ENCODE peak calls at places on chromosomes 6 and 20, in eight cellular contexts. One of them, this sample, is unnamed.

GRCh38 chr6:112842338-112842700 is 495.2 kb downstream of the RFPL4B start:
- DNase-seq in right cardiac atrium: no peak
- DNase-seq in HS-5: no peak
- DNase-seq in NCI-H1436 treated with DMSO at 0.1 percent for 48 hours: no peak
- DNase-seq in HuH-7.5: no peak
- DNase-seq in activated CD4-positive, alpha-beta T cell treated with anti-CD3 and anti-CD28 coated beads, Interleukin-2, amount 10 ng/mL, durations not matched to agents 7 days and 5 days: no peak
- DNase-seq in Peyer's patch: no peak
- DNase-seq in D721Med: no peak
- DNase-seq in this sample: no peak

GRCh38 chr6:135030532-135031178 is 24.0 kb downstream of the HBS1L start:
- DNase-seq in D721Med: no peak
- DNase-seq in right cardiac atrium: no peak
- DNase-seq in Peyer's patch: no peak
- DNase-seq in activated CD4-positive, alpha-beta T cell treated with anti-CD3 and anti-CD28 coated beads, Interleukin-2, amount 10 ng/mL, durations not matched to agents 7 days and 5 days: no peak
- DNase-seq in HS-5: no peak
- DNase-seq in HuH-7.5: no peak
- DNase-seq in NCI-H1436 treated with DMSO at 0.1 percent for 48 hours: no peak
- DNase-seq in this sample: no peak

GRCh38 chr6:105432797-105433196 is 29.9 kb upstream of the PREP start:
- DNase-seq in HS-5: peak
- DNase-seq in activated CD4-positive, alpha-beta T cell treated with anti-CD3 and anti-CD28 coated beads, Interleukin-2, amount 10 ng/mL, durations not matched to agents 7 days and 5 days: no peak
- DNase-seq in HuH-7.5: no peak
- DNase-seq in D721Med: no peak
- DNase-seq in NCI-H1436 treated with DMSO at 0.1 percent for 48 hours: no peak
- DNase-seq in right cardiac atrium: no peak
- DNase-seq in Peyer's patch: no peak
- DNase-seq in this sample: no peak

GRCh38 chr6:163520956-163521355 is 106.4 kb downstream of the QKI start:
- DNase-seq in Peyer's patch: no peak
- DNase-seq in activated CD4-positive, alpha-beta T cell treated with anti-CD3 and anti-CD28 coated beads, Interleukin-2, amount 10 ng/mL, durations not matched to agents 7 days and 5 days: no peak
- DNase-seq in right cardiac atrium: no peak
- DNase-seq in NCI-H1436 treated with DMSO at 0.1 percent for 48 hours: no peak
- DNase-seq in HS-5: no peak
- DNase-seq in D721Med: no peak
- DNase-seq in HuH-7.5: no peak
- DNase-seq in this sample: no peak

GRCh38 chr20:11624704-11625103 is 293.0 kb upstream of the BTBD3 start:
- DNase-seq in D721Med: no peak
- DNase-seq in right cardiac atrium: no peak
- DNase-seq in Peyer's patch: no peak
- DNase-seq in NCI-H1436 treated with DMSO at 0.1 percent for 48 hours: no peak
- DNase-seq in HuH-7.5: no peak
- DNase-seq in activated CD4-positive, alpha-beta T cell treated with anti-CD3 and anti-CD28 coated beads, Interleukin-2, amount 10 ng/mL, durations not matched to agents 7 days and 5 days: no peak
- DNase-seq in HS-5: no peak
- DNase-seq in this sample: no peak

GRCh38 chr6:52394251-52394666 is 25.9 kb upstream of the EFHC1 start:
- DNase-seq in right cardiac atrium: no peak
- DNase-seq in HuH-7.5: no peak
- DNase-seq in D721Med: no peak
- DNase-seq in Peyer's patch: no peak
- DNase-seq in NCI-H1436 treated with DMSO at 0.1 percent for 48 hours: no peak
- DNase-seq in activated CD4-positive, alpha-beta T cell treated with anti-CD3 and anti-CD28 coated beads, Interleukin-2, amount 10 ng/mL, durations not matched to agents 7 days and 5 days: peak
- DNase-seq in HS-5: no peak
- DNase-seq in this sample: no peak

GRCh38 chr6:111871725-111872520 is 1.3 kb downstream of the FYN start:
- DNase-seq in HuH-7.5: peak
- DNase-seq in HS-5: peak
- DNase-seq in right cardiac atrium: peak
- DNase-seq in NCI-H1436 treated with DMSO at 0.1 percent for 48 hours: no peak
- DNase-seq in activated CD4-positive, alpha-beta T cell treated with anti-CD3 and anti-CD28 coated beads, Interleukin-2, amount 10 ng/mL, durations not matched to agents 7 days and 5 days: peak
- DNase-seq in Peyer's patch: no peak
- DNase-seq in D721Med: no peak
- DNase-seq in this sample: peak

GRCh38 chr20:3472105-3472504 is 1.3 kb downstream of the ATRN start:
- DNase-seq in NCI-H1436 treated with DMSO at 0.1 percent for 48 hours: no peak
- DNase-seq in D721Med: no peak
- DNase-seq in HS-5: no peak
- DNase-seq in activated CD4-positive, alpha-beta T cell treated with anti-CD3 and anti-CD28 coated beads, Interleukin-2, amount 10 ng/mL, durations not matched to agents 7 days and 5 days: no peak
- DNase-seq in HuH-7.5: peak
- DNase-seq in right cardiac atrium: no peak
- DNase-seq in Peyer's patch: no peak
- DNase-seq in this sample: no peak

GRCh38 chr20:54624701-54625472 is 149.5 kb downstream of the DOK5 start:
- DNase-seq in HuH-7.5: no peak
- DNase-seq in NCI-H1436 treated with DMSO at 0.1 percent for 48 hours: no peak
- DNase-seq in activated CD4-positive, alpha-beta T cell treated with anti-CD3 and anti-CD28 coated beads, Interleukin-2, amount 10 ng/mL, durations not matched to agents 7 days and 5 days: no peak
- DNase-seq in HS-5: no peak
- DNase-seq in right cardiac atrium: no peak
- DNase-seq in Peyer's patch: no peak
- DNase-seq in D721Med: no peak
- DNase-seq in this sample: no peak

GRCh38 chr20:15942130-15942529 is 631.1 kb downstream of the KIF16B start:
- DNase-seq in NCI-H1436 treated with DMSO at 0.1 percent for 48 hours: no peak
- DNase-seq in right cardiac atrium: no peak
- DNase-seq in HS-5: peak
- DNase-seq in HuH-7.5: no peak
- DNase-seq in D721Med: no peak
- DNase-seq in activated CD4-positive, alpha-beta T cell treated with anti-CD3 and anti-CD28 coated beads, Interleukin-2, amount 10 ng/mL, durations not matched to agents 7 days and 5 days: no peak
- DNase-seq in Peyer's patch: no peak
- DNase-seq in this sample: no peak

GRCh38 chr6:46014511-46015118 is 1.0 kb downstream of the CLIC5 start:
- DNase-seq in activated CD4-positive, alpha-beta T cell treated with anti-CD3 and anti-CD28 coated beads, Interleukin-2, amount 10 ng/mL, durations not matched to agents 7 days and 5 days: no peak
- DNase-seq in Peyer's patch: peak
- DNase-seq in D721Med: no peak
- DNase-seq in HS-5: no peak
- DNase-seq in right cardiac atrium: peak
- DNase-seq in HuH-7.5: no peak
- DNase-seq in NCI-H1436 treated with DMSO at 0.1 percent for 48 hours: no peak
- DNase-seq in this sample: peak

GRCh38 chr20:10218536-10219451 is at the start of gene SNAP25:
- DNase-seq in NCI-H1436 treated with DMSO at 0.1 percent for 48 hours: peak
- DNase-seq in HS-5: peak
- DNase-seq in Peyer's patch: no peak
- DNase-seq in HuH-7.5: peak
- DNase-seq in right cardiac atrium: peak
- DNase-seq in activated CD4-positive, alpha-beta T cell treated with anti-CD3 and anti-CD28 coated beads, Interleukin-2, amount 10 ng/mL, durations not matched to agents 7 days and 5 days: peak
- DNase-seq in D721Med: no peak
- DNase-seq in this sample: peak

GRCh38 chr20:2283706-2284423 is 11.9 kb upstream of the TGM3 start:
- DNase-seq in right cardiac atrium: no peak
- DNase-seq in Peyer's patch: no peak
- DNase-seq in HuH-7.5: no peak
- DNase-seq in D721Med: no peak
- DNase-seq in activated CD4-positive, alpha-beta T cell treated with anti-CD3 and anti-CD28 coated beads, Interleukin-2, amount 10 ng/mL, durations not matched to agents 7 days and 5 days: no peak
- DNase-seq in NCI-H1436 treated with DMSO at 0.1 percent for 48 hours: no peak
- DNase-seq in HS-5: no peak
- DNase-seq in this sample: no peak

GRCh38 chr6:148760568-148761531 is 14.0 kb downstream of the UST start:
- DNase-seq in D721Med: no peak
- DNase-seq in NCI-H1436 treated with DMSO at 0.1 percent for 48 hours: no peak
- DNase-seq in right cardiac atrium: peak
- DNase-seq in HS-5: peak
- DNase-seq in HuH-7.5: no peak
- DNase-seq in Peyer's patch: peak
- DNase-seq in activated CD4-positive, alpha-beta T cell treated with anti-CD3 and anti-CD28 coated beads, Interleukin-2, amount 10 ng/mL, durations not matched to agents 7 days and 5 days: peak
- DNase-seq in this sample: no peak

GRCh38 chr6:145428656-145429173 is 306.6 kb downstream of the EPM2A start:
- DNase-seq in HuH-7.5: no peak
- DNase-seq in activated CD4-positive, alpha-beta T cell treated with anti-CD3 and anti-CD28 coated beads, Interleukin-2, amount 10 ng/mL, durations not matched to agents 7 days and 5 days: no peak
- DNase-seq in Peyer's patch: no peak
- DNase-seq in HS-5: no peak
- DNase-seq in NCI-H1436 treated with DMSO at 0.1 percent for 48 hours: no peak
- DNase-seq in D721Med: no peak
- DNase-seq in right cardiac atrium: no peak
- DNase-seq in this sample: no peak

GRCh38 chr20:57408536-57409233 is 17.5 kb downstream of the RBM38 start:
- DNase-seq in activated CD4-positive, alpha-beta T cell treated with anti-CD3 and anti-CD28 coated beads, Interleukin-2, amount 10 ng/mL, durations not matched to agents 7 days and 5 days: no peak
- DNase-seq in D721Med: no peak
- DNase-seq in HS-5: no peak
- DNase-seq in NCI-H1436 treated with DMSO at 0.1 percent for 48 hours: no peak
- DNase-seq in right cardiac atrium: peak
- DNase-seq in HuH-7.5: no peak
- DNase-seq in Peyer's patch: no peak
- DNase-seq in this sample: no peak

GRCh38 chr6:38552136-38552535 is 87.6 kb downstream of the BTBD9 start:
- DNase-seq in right cardiac atrium: no peak
- DNase-seq in NCI-H1436 treated with DMSO at 0.1 percent for 48 hours: no peak
- DNase-seq in HS-5: no peak
- DNase-seq in Peyer's patch: no peak
- DNase-seq in activated CD4-positive, alpha-beta T cell treated with anti-CD3 and anti-CD28 coated beads, Interleukin-2, amount 10 ng/mL, durations not matched to agents 7 days and 5 days: no peak
- DNase-seq in D721Med: no peak
- DNase-seq in HuH-7.5: no peak
- DNase-seq in this sample: no peak

GRCh38 chr20:4260102-4260501 is 244.7 kb upstream of the RNF24 start:
- DNase-seq in NCI-H1436 treated with DMSO at 0.1 percent for 48 hours: no peak
- DNase-seq in right cardiac atrium: no peak
- DNase-seq in activated CD4-positive, alpha-beta T cell treated with anti-CD3 and anti-CD28 coated beads, Interleukin-2, amount 10 ng/mL, durations not matched to agents 7 days and 5 days: no peak
- DNase-seq in Peyer's patch: no peak
- DNase-seq in D721Med: no peak
- DNase-seq in HuH-7.5: no peak
- DNase-seq in HS-5: no peak
- DNase-seq in this sample: no peak

GRCh38 chr6:26233608-26234420 is 131.2 kb upstream of the BTN3A2 start:
- DNase-seq in HS-5: no peak
- DNase-seq in activated CD4-positive, alpha-beta T cell treated with anti-CD3 and anti-CD28 coated beads, Interleukin-2, amount 10 ng/mL, durations not matched to agents 7 days and 5 days: peak
- DNase-seq in NCI-H1436 treated with DMSO at 0.1 percent for 48 hours: no peak
- DNase-seq in D721Med: no peak
- DNase-seq in Peyer's patch: peak
- DNase-seq in right cardiac atrium: peak
- DNase-seq in HuH-7.5: no peak
- DNase-seq in this sample: no peak

GRCh38 chr6:133230022-133230421 is 11.1 kb upstream of the EYA4 start:
- DNase-seq in HS-5: no peak
- DNase-seq in activated CD4-positive, alpha-beta T cell treated with anti-CD3 and anti-CD28 coated beads, Interleukin-2, amount 10 ng/mL, durations not matched to agents 7 days and 5 days: no peak
- DNase-seq in D721Med: no peak
- DNase-seq in HuH-7.5: no peak
- DNase-seq in Peyer's patch: no peak
- DNase-seq in NCI-H1436 treated with DMSO at 0.1 percent for 48 hours: no peak
- DNase-seq in right cardiac atrium: no peak
- DNase-seq in this sample: no peak

GRCh38 chr6:33983721-33984465 is 162.0 kb downstream of the GRM4 start:
- DNase-seq in HS-5: no peak
- DNase-seq in activated CD4-positive, alpha-beta T cell treated with anti-CD3 and anti-CD28 coated beads, Interleukin-2, amount 10 ng/mL, durations not matched to agents 7 days and 5 days: no peak
- DNase-seq in D721Med: no peak
- DNase-seq in right cardiac atrium: no peak
- DNase-seq in Peyer's patch: peak
- DNase-seq in NCI-H1436 treated with DMSO at 0.1 percent for 48 hours: no peak
- DNase-seq in HuH-7.5: no peak
- DNase-seq in this sample: no peak

GRCh38 chr6:75755704-75756103 is 6.7 kb downstream of the MYO6 start:
- DNase-seq in Peyer's patch: no peak
- DNase-seq in NCI-H1436 treated with DMSO at 0.1 percent for 48 hours: no peak
- DNase-seq in HuH-7.5: no peak
- DNase-seq in D721Med: no peak
- DNase-seq in HS-5: no peak
- DNase-seq in right cardiac atrium: no peak
- DNase-seq in activated CD4-positive, alpha-beta T cell treated with anti-CD3 and anti-CD28 coated beads, Interleukin-2, amount 10 ng/mL, durations not matched to agents 7 days and 5 days: no peak
- DNase-seq in this sample: no peak

GRCh38 chr6:161223646-161224045 is 50.2 kb downstream of the AGPAT4 start:
- DNase-seq in HuH-7.5: no peak
- DNase-seq in D721Med: no peak
- DNase-seq in Peyer's patch: no peak
- DNase-seq in HS-5: no peak
- DNase-seq in activated CD4-positive, alpha-beta T cell treated with anti-CD3 and anti-CD28 coated beads, Interleukin-2, amount 10 ng/mL, durations not matched to agents 7 days and 5 days: no peak
- DNase-seq in right cardiac atrium: no peak
- DNase-seq in NCI-H1436 treated with DMSO at 0.1 percent for 48 hours: no peak
- DNase-seq in this sample: no peak

GRCh38 chr20:32609371-32609773 is 24.2 kb upstream of the NOL4L start:
- DNase-seq in Peyer's patch: no peak
- DNase-seq in D721Med: no peak
- DNase-seq in HuH-7.5: no peak
- DNase-seq in HS-5: no peak
- DNase-seq in right cardiac atrium: peak
- DNase-seq in NCI-H1436 treated with DMSO at 0.1 percent for 48 hours: no peak
- DNase-seq in activated CD4-positive, alpha-beta T cell treated with anti-CD3 and anti-CD28 coated beads, Interleukin-2, amount 10 ng/mL, durations not matched to agents 7 days and 5 days: no peak
- DNase-seq in this sample: no peak

GRCh38 chr20:49282584-49283171 is 4.8 kb upstream of the ZNFX1 start:
- DNase-seq in activated CD4-positive, alpha-beta T cell treated with anti-CD3 and anti-CD28 coated beads, Interleukin-2, amount 10 ng/mL, durations not matched to agents 7 days and 5 days: no peak
- DNase-seq in HuH-7.5: no peak
- DNase-seq in Peyer's patch: no peak
- DNase-seq in NCI-H1436 treated with DMSO at 0.1 percent for 48 hours: no peak
- DNase-seq in D721Med: no peak
- DNase-seq in HS-5: no peak
- DNase-seq in right cardiac atrium: no peak
- DNase-seq in this sample: no peak

GRCh38 chr6:161410736-161411135 is 136.9 kb upstream of the AGPAT4 start:
- DNase-seq in D721Med: no peak
- DNase-seq in NCI-H1436 treated with DMSO at 0.1 percent for 48 hours: no peak
- DNase-seq in right cardiac atrium: no peak
- DNase-seq in HS-5: no peak
- DNase-seq in Peyer's patch: no peak
- DNase-seq in HuH-7.5: no peak
- DNase-seq in activated CD4-positive, alpha-beta T cell treated with anti-CD3 and anti-CD28 coated beads, Interleukin-2, amount 10 ng/mL, durations not matched to agents 7 days and 5 days: no peak
- DNase-seq in this sample: no peak

GRCh38 chr6:35601331-35602132 is 87.2 kb downstream of the FKBP5 start:
- DNase-seq in Peyer's patch: peak
- DNase-seq in D721Med: no peak
- DNase-seq in HuH-7.5: no peak
- DNase-seq in right cardiac atrium: no peak
- DNase-seq in activated CD4-positive, alpha-beta T cell treated with anti-CD3 and anti-CD28 coated beads, Interleukin-2, amount 10 ng/mL, durations not matched to agents 7 days and 5 days: peak
- DNase-seq in NCI-H1436 treated with DMSO at 0.1 percent for 48 hours: no peak
- DNase-seq in HS-5: no peak
- DNase-seq in this sample: peak

GRCh38 chr20:944148-944547 is 28.0 kb upstream of the ANGPT4 start:
- DNase-seq in right cardiac atrium: no peak
- DNase-seq in D721Med: no peak
- DNase-seq in HS-5: no peak
- DNase-seq in activated CD4-positive, alpha-beta T cell treated with anti-CD3 and anti-CD28 coated beads, Interleukin-2, amount 10 ng/mL, durations not matched to agents 7 days and 5 days: no peak
- DNase-seq in HuH-7.5: no peak
- DNase-seq in Peyer's patch: peak
- DNase-seq in NCI-H1436 treated with DMSO at 0.1 percent for 48 hours: no peak
- DNase-seq in this sample: no peak

GRCh38 chr6:94636780-94637385 is 940.5 kb upstream of the MANEA start:
- DNase-seq in D721Med: no peak
- DNase-seq in HS-5: peak
- DNase-seq in HuH-7.5: no peak
- DNase-seq in right cardiac atrium: no peak
- DNase-seq in Peyer's patch: no peak
- DNase-seq in activated CD4-positive, alpha-beta T cell treated with anti-CD3 and anti-CD28 coated beads, Interleukin-2, amount 10 ng/mL, durations not matched to agents 7 days and 5 days: no peak
- DNase-seq in NCI-H1436 treated with DMSO at 0.1 percent for 48 hours: no peak
- DNase-seq in this sample: peak

GRCh38 chr6:36244641-36245280 is 25.1 kb upstream of the PNPLA1 start:
- DNase-seq in HS-5: no peak
- DNase-seq in NCI-H1436 treated with DMSO at 0.1 percent for 48 hours: no peak
- DNase-seq in Peyer's patch: no peak
- DNase-seq in HuH-7.5: no peak
- DNase-seq in right cardiac atrium: no peak
- DNase-seq in D721Med: no peak
- DNase-seq in activated CD4-positive, alpha-beta T cell treated with anti-CD3 and anti-CD28 coated beads, Interleukin-2, amount 10 ng/mL, durations not matched to agents 7 days and 5 days: no peak
- DNase-seq in this sample: no peak

GRCh38 chr6:40116829-40117228 is 182.6 kb upstream of the MOCS1 start:
- DNase-seq in HuH-7.5: no peak
- DNase-seq in NCI-H1436 treated with DMSO at 0.1 percent for 48 hours: no peak
- DNase-seq in HS-5: no peak
- DNase-seq in Peyer's patch: no peak
- DNase-seq in activated CD4-positive, alpha-beta T cell treated with anti-CD3 and anti-CD28 coated beads, Interleukin-2, amount 10 ng/mL, durations not matched to agents 7 days and 5 days: no peak
- DNase-seq in right cardiac atrium: no peak
- DNase-seq in D721Med: no peak
- DNase-seq in this sample: no peak

GRCh38 chr20:41078329-41078728 is 49.7 kb downstream of the TOP1 start:
- DNase-seq in HS-5: peak
- DNase-seq in NCI-H1436 treated with DMSO at 0.1 percent for 48 hours: no peak
- DNase-seq in D721Med: no peak
- DNase-seq in Peyer's patch: no peak
- DNase-seq in right cardiac atrium: no peak
- DNase-seq in HuH-7.5: peak
- DNase-seq in activated CD4-positive, alpha-beta T cell treated with anti-CD3 and anti-CD28 coated beads, Interleukin-2, amount 10 ng/mL, durations not matched to agents 7 days and 5 days: peak
- DNase-seq in this sample: no peak

GRCh38 chr6:31129130-31129529 is 8.9 kb upstream of the CDSN start:
- DNase-seq in activated CD4-positive, alpha-beta T cell treated with anti-CD3 and anti-CD28 coated beads, Interleukin-2, amount 10 ng/mL, durations not matched to agents 7 days and 5 days: no peak
- DNase-seq in NCI-H1436 treated with DMSO at 0.1 percent for 48 hours: no peak
- DNase-seq in HS-5: no peak
- DNase-seq in HuH-7.5: no peak
- DNase-seq in Peyer's patch: no peak
- DNase-seq in right cardiac atrium: no peak
- DNase-seq in D721Med: no peak
- DNase-seq in this sample: no peak

GRCh38 chr20:46199198-46199597 is 81.1 kb downstream of the CD40 start:
- DNase-seq in activated CD4-positive, alpha-beta T cell treated with anti-CD3 and anti-CD28 coated beads, Interleukin-2, amount 10 ng/mL, durations not matched to agents 7 days and 5 days: no peak
- DNase-seq in HuH-7.5: no peak
- DNase-seq in HS-5: no peak
- DNase-seq in right cardiac atrium: peak
- DNase-seq in Peyer's patch: no peak
- DNase-seq in D721Med: no peak
- DNase-seq in NCI-H1436 treated with DMSO at 0.1 percent for 48 hours: no peak
- DNase-seq in this sample: no peak

This sample was measured in HEK293T.